ENCODE peak calls at places on chromosomes 16 and 17, in four cellular contexts. E is ascending aorta, V is PC-9, F is mesenchymal stem cell. Z is an unnamed sample. For H3K4me1, the result is how much of the 10 kb centered on the place peaks cover.

GRCh38 chr17:69428252-69428980 is 13.9 kb downstream of the MAP2K6 start:
- DNase-seq in V (no peak), E (no peak), F (no peak), Z (no peak)

GRCh38 chr17:66580178-66580577 is 254.7 kb upstream of the CACNG5 start:
- DNase-seq in V (peak), E (no peak), F (peak), Z (no peak)

GRCh38 chr17:35242158-35242804 is 591 bp upstream of the SLFN5 start:
- DNase-seq in F (no peak), E (peak), V (peak), Z (peak)

GRCh38 chr16:30356401-30357084 is 1.4 kb upstream of the CD2BP2 start:
- DNase-seq in F (no peak), E (no peak), V (peak), Z (no peak)

GRCh38 chr16:77833906-77834599 is 45.7 kb downstream of the VAT1L start:
- DNase-seq in E (no peak), V (no peak), F (peak), Z (peak)

GRCh38 chr17:30344283-30345088 is 10.6 kb upstream of the TMIGD1 start:
- DNase-seq in E (no peak), F (peak), V (peak), Z (no peak)

GRCh38 chr17:71793550-71793949 is 327.3 kb upstream of the SOX9 start:
- DNase-seq in E (no peak), V (no peak), F (no peak), Z (no peak)

GRCh38 chr17:73342549-73343167 is 30.9 kb upstream of the CDC42EP4 start:
- DNase-seq in V (no peak), E (no peak), F (peak), Z (no peak)

GRCh38 chr16:1941924-1942809 is 832 bp downstream of the MSRB1 start:
- DNase-seq in V (peak), F (no peak), E (no peak), Z (peak)

GRCh38 chr17:64216385-64217248 is 46.4 kb downstream of the TEX2 start:
- DNase-seq in F (no peak), V (no peak), E (no peak), Z (no peak)

GRCh38 chr17:15930426-15930825 is 14.5 kb upstream of the ADORA2B start:
- DNase-seq in F (no peak), E (no peak), V (no peak), Z (no peak)

GRCh38 chr17:12591336-12591735 is 74.4 kb upstream of the MYOCD start:
- DNase-seq in E (no peak), V (no peak), F (peak), Z (peak)

GRCh38 chr17:7825206-7825980 is 8.6 kb upstream of the KDM6B start:
- DNase-seq in F (peak), V (no peak), E (no peak), Z (no peak)

GRCh38 chr16:85746431-85747227 is 4.3 kb downstream of the C16orf74 start:
- DNase-seq in F (no peak), V (peak), E (no peak), Z (peak)

GRCh38 chr17:4232168-4232813 is 31.5 kb downstream of the ANKFY1 start:
- DNase-seq in V (no peak), E (no peak), F (peak), Z (peak)

GRCh38 chr17:2602597-2603017 is 9.2 kb downstream of the PAFAH1B1 start:
- DNase-seq in F (peak), V (no peak), E (no peak), Z (no peak)

GRCh38 chr17:1180958-1181768 is 1.4 kb upstream of the ABR start:
- DNase-seq in V (no peak), E (no peak), F (no peak), Z (no peak)

GRCh38 chr16:8685617-8686016 is 11.2 kb downstream of the ABAT start:
- DNase-seq in E (no peak), F (no peak), V (no peak), Z (no peak)

GRCh38 chr16:1296688-1297412 is 12.6 kb upstream of the UBE2I start:
- DNase-seq in E (no peak), V (peak), F (peak), Z (peak)

GRCh38 chr17:72672729-72673128 is 419.8 kb downstream of the SLC39A11 start:
- DNase-seq in F (no peak), V (no peak), E (no peak), Z (no peak)

GRCh38 chr16:62256406-62256805 is 220.2 kb upstream of the CDH8 start:
- DNase-seq in E (no peak), V (no peak), F (peak), Z (no peak)

GRCh38 chr16:29809031-29809747 is 2.8 kb upstream of the PRRT2 start:
- DNase-seq in V (no peak), F (no peak), E (no peak), Z (no peak)

GRCh38 chr17:37207103-37207502 is 168.7 kb upstream of the C17orf78 start:
- DNase-seq in F (no peak), V (no peak), E (no peak), Z (no peak)

GRCh38 chr16:83802559-83802958 is 5.2 kb upstream of the HSBP1 start:
- DNase-seq in V (no peak), E (no peak), F (no peak), Z (peak)

GRCh38 chr17:63349478-63350000 is 96.6 kb downstream of the CYB561 start:
- DNase-seq in F (no peak), E (no peak), V (no peak), Z (no peak)

GRCh38 chr17:9229826-9230201 is 208.5 kb downstream of the NTN1 start:
- DNase-seq in E (no peak), F (no peak), V (no peak), Z (no peak)

GRCh38 chr16:23148513-23149266 is 562 bp downstream of the USP31 start:
- DNase-seq in V (peak), E (peak), F (peak), Z (peak)

GRCh38 chr17:80737106-80738019 is 192.7 kb downstream of the RPTOR start:
- DNase-seq in F (no peak), E (no peak), V (no peak), Z (no peak)

GRCh38 chr17:59785091-59785799 is 77.8 kb downstream of the VMP1 start:
- DNase-seq in F (no peak), E (no peak), V (peak), Z (no peak)

GRCh38 chr17:43396491-43397060 is 2.2 kb upstream of the ARL4D start:
- DNase-seq in F (no peak), V (no peak), E (no peak), Z (no peak)

GRCh38 chr16:55663225-55663624 is 7.4 kb downstream of the SLC6A2 start:
- DNase-seq in F (no peak), E (no peak), V (no peak), Z (no peak)

GRCh38 chr17:52027620-52028019 is 130.9 kb downstream of the CA10 start:
- DNase-seq in E (no peak), V (no peak), F (peak), Z (peak)

GRCh38 chr16:22948603-22949368 is 134.8 kb downstream of the HS3ST2 start:
- DNase-seq in V (peak), F (peak), E (peak), Z (peak)

GRCh38 chr17:38604479-38605229 is 1.1 kb downstream of the SRCIN1 start:
- DNase-seq in E (no peak), V (no peak), F (no peak), Z (no peak)

GRCh38 chr16:24848065-24848464 is 2.3 kb downstream of the SLC5A11 start:
- DNase-seq in F (peak), E (no peak), V (peak), Z (no peak)

GRCh38 chr17:36653374-36653773 is 52.0 kb downstream of the MRM1 start:
- DNase-seq in E (no peak), V (no peak), F (no peak), Z (no peak)

GRCh38 chr16:27690604-27691003 is 140.7 kb downstream of the KATNIP start:
- DNase-seq in E (no peak), F (peak), V (peak), Z (peak)

GRCh38 chr16:83814654-83814985 is 6.8 kb downstream of the HSBP1 start:
- DNase-seq in E (no peak), F (no peak), V (no peak), Z (no peak)

DNA sequence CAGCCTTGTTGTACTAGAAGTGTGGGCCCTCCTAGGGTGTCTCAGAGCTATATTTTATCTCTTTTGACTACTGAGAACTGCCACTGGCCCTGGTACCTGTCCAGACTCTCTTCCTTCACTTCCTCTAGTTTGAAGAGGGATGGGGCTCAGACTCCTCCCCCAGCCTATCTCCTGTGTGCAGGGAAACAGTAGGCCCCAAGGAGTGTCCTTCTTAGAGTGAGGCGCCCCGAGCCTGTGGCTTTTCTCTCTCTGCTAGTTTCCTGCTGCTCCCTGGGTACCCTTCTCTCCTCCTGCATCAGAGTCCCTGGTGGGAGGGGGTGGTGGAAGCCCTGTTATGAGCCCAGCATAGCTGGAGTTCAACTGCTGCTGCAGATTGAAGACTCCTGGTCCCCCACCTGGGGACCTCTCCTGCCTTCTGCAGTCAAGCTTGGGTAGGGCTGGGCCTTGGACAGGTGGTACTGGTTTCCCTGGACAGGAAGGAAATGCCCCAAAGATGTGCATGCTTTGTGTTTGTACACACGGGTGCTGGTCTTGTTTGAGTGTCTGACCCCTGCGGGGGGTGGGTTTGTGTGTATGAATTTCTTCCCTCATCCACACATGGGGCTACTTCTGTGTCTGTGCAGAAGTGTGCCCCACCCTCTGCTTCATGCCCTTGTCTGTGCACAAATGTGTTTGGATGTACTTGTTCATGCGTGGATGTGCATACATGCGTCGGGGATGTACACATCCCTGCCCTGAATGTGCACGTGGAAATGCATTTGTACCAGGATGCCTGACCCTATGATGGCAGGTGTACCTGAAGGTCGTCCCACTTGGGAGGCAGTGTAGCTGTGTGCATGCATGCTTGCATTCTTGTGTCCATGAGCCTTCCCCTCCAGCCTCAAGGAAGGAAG is 6.9 kb downstream of the RARA start:
- DNase-seq in E (no peak), V (no peak), F (no peak), Z (no peak)
- H3K4me1 ChIP-seq in E (half or more), V (half or more), F (half or more), Z (under half)

DNA sequence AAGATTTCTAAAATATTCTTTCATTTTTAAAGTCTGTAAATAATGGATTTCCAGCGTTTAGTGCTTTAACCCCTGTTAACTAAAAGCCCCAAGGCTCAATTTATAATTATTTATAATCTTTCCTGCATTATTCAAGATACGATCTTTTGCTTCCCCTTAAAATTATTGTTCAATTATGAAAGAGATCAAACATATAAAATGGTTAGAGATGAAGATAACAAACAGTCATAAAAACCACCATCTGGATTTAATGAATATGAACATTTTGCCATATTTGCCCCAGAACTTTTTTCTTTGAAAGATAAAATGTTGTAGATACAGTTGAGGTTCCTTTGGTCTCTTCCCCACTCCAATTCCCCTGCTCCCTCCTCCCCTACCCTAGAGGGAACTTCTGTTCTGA is 17.6 kb downstream of the WWP2 start:
- DNase-seq in V (no peak), E (no peak), F (no peak), Z (no peak)
- H3K4me1 ChIP-seq in V (under half), E (under half), F (under half), Z (under half)

GRCh38 chr16:89484923-89485679 is 5.3 kb downstream of the ANKRD11 start:
- DNase-seq in F (peak), V (no peak), E (no peak), Z (no peak)
- H3K4me1 ChIP-seq in F (under half), V (half or more), E (under half), Z (under half)

GRCh38 chr16:89261691-89262563 is 44.4 kb downstream of the ZNF778 start:
- DNase-seq in F (peak), V (no peak), E (no peak), Z (no peak)

GRCh38 chr16:89253548-89254287 is 36.2 kb downstream of the ZNF778 start:
- DNase-seq in E (no peak), F (no peak), V (no peak), Z (no peak)

GRCh38 chr16:89257281-89257731 is 39.8 kb downstream of the ZNF778 start:
- DNase-seq in V (peak), E (no peak), F (no peak), Z (no peak)

GRCh38 chr16:89257757-89258465 is 40.4 kb downstream of the ZNF778 start:
- DNase-seq in V (no peak), E (no peak), F (no peak), Z (no peak)

GRCh38 chr16:89256651-89257254 is 39.2 kb downstream of the ZNF778 start:
- DNase-seq in E (no peak), F (peak), V (peak), Z (no peak)
- H3K4me1 ChIP-seq in E (under half), F (under half), V (under half), Z (under half)

DNA sequence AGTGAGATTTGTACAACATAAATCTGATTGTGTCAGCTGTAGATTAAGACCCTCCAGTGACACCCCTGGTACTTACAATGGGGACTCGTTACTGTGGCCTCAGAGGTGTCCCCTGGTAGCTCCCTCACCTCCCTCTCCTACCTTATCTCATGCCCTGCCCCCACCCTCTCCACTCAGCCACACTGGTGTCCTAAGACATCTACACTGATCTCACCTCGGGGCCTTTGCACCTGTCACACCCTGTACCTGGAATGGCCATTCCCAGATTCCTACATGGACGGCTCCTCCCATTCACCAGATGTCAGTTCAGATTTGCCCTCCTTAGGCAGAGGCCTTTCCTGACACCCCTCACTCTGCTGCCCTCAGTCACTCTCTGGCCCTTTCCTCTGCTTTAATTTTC is 319.3 kb downstream of the CPPED1 start:
- DNase-seq in V (no peak), F (no peak), E (no peak), Z (no peak)
- H3K4me1 ChIP-seq in V (under half), F (under half), E (under half), Z (under half)

GRCh38 chr17:78423961-78424747 is 45.7 kb downstream of the PGS1 start:
- DNase-seq in F (no peak), V (no peak), E (no peak), Z (no peak)
- H3K4me1 ChIP-seq in F (under half), V (under half), E (under half), Z (under half)